ENCODE peak calls at places on chromosomes 5 and 9, in five cellular contexts. H, U, M, S and B are unnamed samples. For H3K27me3, the result is how much of the 10 kb centered on the place peaks cover.

GRCh38 chr5:151040211-151040747 is 19.9 kb downstream of the GPX3 start:
- DNase-seq in H (no peak), U (peak), M (peak), S (peak), B (no peak)

GRCh38 chr9:1094749-1095148 is 44.6 kb downstream of the DMRT2 start:
- DNase-seq in H (no peak), U (no peak), M (no peak), S (no peak), B (no peak)

GRCh38 chr5:123527190-123527589 is 15.2 kb downstream of the CSNK1G3 start:
- DNase-seq in H (no peak), U (no peak), M (no peak), S (no peak), B (no peak)

GRCh38 chr9:130240410-130241197 is 25.0 kb upstream of the HMCN2 start:
- DNase-seq in H (peak), U (peak), M (peak), S (peak), B (peak)

GRCh38 chr5:74538206-74538661 is 102.3 kb downstream of the ENC1 start:
- DNase-seq in H (peak), U (peak), M (peak), S (peak), B (peak)

GRCh38 chr5:137833463-137833862 is 34.2 kb upstream of the MYOT start:
- DNase-seq in H (no peak), U (no peak), M (peak), S (no peak), B (peak)

GRCh38 chr9:22649384-22649783 is 202.8 kb downstream of the DMRTA1 start:
- DNase-seq in H (no peak), U (no peak), M (peak), S (no peak), B (no peak)

GRCh38 chr5:142600611-142601360 is 85.1 kb downstream of the FGF1 start:
- DNase-seq in H (peak), U (peak), M (peak), S (peak), B (no peak)

GRCh38 chr5:78283105-78283504 is 11.4 kb downstream of the AP3B1 start:
- DNase-seq in H (no peak), U (no peak), M (no peak), S (no peak), B (no peak)

GRCh38 chr5:78724061-78724460 is 75.5 kb upstream of the LHFPL2 start:
- DNase-seq in H (no peak), U (no peak), M (no peak), S (no peak), B (no peak)

GRCh38 chr5:60102961-60103683 is 209.6 kb upstream of the PDE4D start:
- DNase-seq in H (no peak), U (no peak), M (peak), S (no peak), B (no peak)

GRCh38 chr5:107831612-107832395 is 161.1 kb upstream of the EFNA5 start:
- DNase-seq in H (no peak), U (no peak), M (peak), S (no peak), B (peak)

GRCh38 chr9:94623253-94623652 is 16.1 kb downstream of the FBP1 start:
- DNase-seq in H (no peak), U (peak), M (peak), S (no peak), B (peak)

GRCh38 chr9:5440426-5440825 is 2.7 kb upstream of the PLGRKT start:
- DNase-seq in H (no peak), U (no peak), M (no peak), S (no peak), B (no peak)

GRCh38 chr5:136769093-136769492 is 403.7 kb upstream of the TRPC7 start:
- DNase-seq in H (no peak), U (no peak), M (no peak), S (no peak), B (no peak)

GRCh38 chr5:178551059-178551458 is 39.1 kb downstream of the COL23A1 start:
- DNase-seq in H (no peak), U (no peak), M (peak), S (no peak), B (peak)

GRCh38 chr9:73038613-73039012 is 85.8 kb upstream of the ALDH1A1 start:
- DNase-seq in H (peak), U (peak), M (peak), S (peak), B (no peak)

GRCh38 chr5:1516615-1517601 is 6.9 kb downstream of the LPCAT1 start:
- DNase-seq in H (peak), U (peak), M (peak), S (peak), B (no peak)

GRCh38 chr5:180699042-180699441 is 40.8 kb downstream of the OR2Y1 start:
- DNase-seq in H (no peak), U (no peak), M (no peak), S (no peak), B (no peak)

GRCh38 chr9:135764731-135765130 is 62.7 kb downstream of the KCNT1 start:
- DNase-seq in H (no peak), U (no peak), M (no peak), S (no peak), B (no peak)
- H3K27me3 ChIP-seq in H (under half), U (under half), M (under half), S (under half), B (under half)

DNA sequence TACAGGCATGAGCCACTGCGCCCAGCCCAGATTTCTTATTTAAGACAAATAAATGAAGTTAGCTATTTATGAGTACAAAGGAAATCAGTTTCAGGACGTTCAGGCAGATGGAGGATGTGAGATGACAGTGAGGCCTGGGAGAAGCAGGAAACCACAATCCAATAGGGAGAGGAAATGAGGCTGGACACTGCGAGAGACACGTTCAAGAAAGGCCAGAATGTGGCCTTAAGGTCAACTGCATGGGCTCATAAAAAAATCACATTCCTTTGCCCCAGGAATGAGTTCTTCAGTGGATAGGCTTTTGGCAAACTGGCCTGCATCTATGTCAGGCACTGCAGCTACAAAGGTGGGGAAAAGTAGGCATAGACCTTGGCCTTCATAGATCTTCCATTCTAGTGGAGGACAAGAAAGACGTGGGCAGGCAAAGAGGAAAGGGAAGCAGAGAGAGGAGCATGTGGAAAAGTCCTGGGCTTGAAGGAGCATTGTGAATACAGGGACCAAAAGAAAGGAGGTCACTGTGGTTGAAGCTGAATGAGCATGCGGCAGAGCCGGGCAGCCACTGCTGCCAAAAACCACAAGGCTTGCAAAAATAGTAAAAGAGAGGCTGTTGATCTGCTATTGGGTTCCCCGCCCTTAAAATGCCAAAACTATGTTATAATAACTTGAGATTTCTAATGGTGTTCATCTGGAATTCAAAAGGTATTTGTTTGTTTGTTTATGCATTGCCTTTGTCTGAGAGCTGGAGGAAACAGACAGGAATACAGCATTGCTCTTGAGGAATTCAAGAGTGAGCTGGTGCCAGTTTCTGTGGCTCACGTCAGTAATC is 133.0 kb downstream of the GNA14 start:
- DNase-seq in H (peak), U (no peak), M (peak), S (no peak), B (no peak)
- H3K4me3 ChIP-seq in H (no peak), U (no peak), M (no peak), S (no peak), B (no peak)

GRCh38 chr5:145912019-145912418 is 24.4 kb upstream of the SH3RF2 start:
- DNase-seq in H (no peak), U (peak), M (no peak), S (no peak), B (peak)

GRCh38 chr5:145913701-145914100 is 22.7 kb upstream of the SH3RF2 start:
- DNase-seq in H (no peak), U (no peak), M (no peak), S (no peak), B (no peak)

GRCh38 chr5:145908206-145908945 is 28.0 kb upstream of the SH3RF2 start:
- DNase-seq in H (no peak), U (no peak), M (no peak), S (no peak), B (peak)

GRCh38 chr5:145912594-145912993 is 23.8 kb upstream of the SH3RF2 start:
- DNase-seq in H (no peak), U (no peak), M (no peak), S (no peak), B (no peak)

DNA sequence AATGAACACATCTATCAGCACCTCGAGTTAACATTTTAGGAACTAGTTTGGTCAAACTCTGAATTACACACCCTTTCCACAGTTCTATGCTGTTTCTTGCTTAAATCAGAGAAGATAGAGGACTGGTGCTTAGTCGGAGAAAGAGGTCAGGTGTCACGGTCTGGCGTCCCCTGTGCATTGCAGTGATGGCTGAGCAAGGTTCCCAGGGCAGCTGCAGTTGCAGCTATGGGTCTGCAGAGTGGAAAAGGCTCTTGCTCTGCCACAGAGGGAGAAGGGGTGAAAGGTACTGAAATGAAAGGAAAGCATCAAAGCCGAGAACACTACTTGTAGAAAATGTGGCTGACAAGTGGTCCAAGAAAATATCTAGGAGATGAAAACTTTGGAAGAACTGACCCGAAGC is 25.2 kb upstream of the SH3RF2 start:
- DNase-seq in H (no peak), U (no peak), M (no peak), S (no peak), B (no peak)
- H3K27me3 ChIP-seq in H (under half), U (under half), M (under half), S (under half), B (under half)

GRCh38 chr5:124743534-124744169 is 2.8 kb downstream of the ZNF608 start:
- DNase-seq in H (no peak), U (no peak), M (peak), S (no peak), B (peak)

GRCh38 chr5:124746252-124746915 is at the start of gene ZNF608:
- DNase-seq in H (no peak), U (no peak), M (peak), S (no peak), B (peak)

GRCh38 chr5:124746916-124747769 is 704 bp upstream of the ZNF608 start:
- DNase-seq in H (peak), U (peak), M (peak), S (peak), B (peak)

GRCh38 chr5:124744170-124744911 is 2.1 kb downstream of the ZNF608 start:
- DNase-seq in H (peak), U (peak), M (peak), S (peak), B (peak)

GRCh38 chr5:124745367-124746251 is 830 bp downstream of the ZNF608 start:
- DNase-seq in H (no peak), U (no peak), M (peak), S (no peak), B (peak)
- H3K4me3 ChIP-seq in H (peak), U (peak), M (peak), S (peak), B (peak)

DNA sequence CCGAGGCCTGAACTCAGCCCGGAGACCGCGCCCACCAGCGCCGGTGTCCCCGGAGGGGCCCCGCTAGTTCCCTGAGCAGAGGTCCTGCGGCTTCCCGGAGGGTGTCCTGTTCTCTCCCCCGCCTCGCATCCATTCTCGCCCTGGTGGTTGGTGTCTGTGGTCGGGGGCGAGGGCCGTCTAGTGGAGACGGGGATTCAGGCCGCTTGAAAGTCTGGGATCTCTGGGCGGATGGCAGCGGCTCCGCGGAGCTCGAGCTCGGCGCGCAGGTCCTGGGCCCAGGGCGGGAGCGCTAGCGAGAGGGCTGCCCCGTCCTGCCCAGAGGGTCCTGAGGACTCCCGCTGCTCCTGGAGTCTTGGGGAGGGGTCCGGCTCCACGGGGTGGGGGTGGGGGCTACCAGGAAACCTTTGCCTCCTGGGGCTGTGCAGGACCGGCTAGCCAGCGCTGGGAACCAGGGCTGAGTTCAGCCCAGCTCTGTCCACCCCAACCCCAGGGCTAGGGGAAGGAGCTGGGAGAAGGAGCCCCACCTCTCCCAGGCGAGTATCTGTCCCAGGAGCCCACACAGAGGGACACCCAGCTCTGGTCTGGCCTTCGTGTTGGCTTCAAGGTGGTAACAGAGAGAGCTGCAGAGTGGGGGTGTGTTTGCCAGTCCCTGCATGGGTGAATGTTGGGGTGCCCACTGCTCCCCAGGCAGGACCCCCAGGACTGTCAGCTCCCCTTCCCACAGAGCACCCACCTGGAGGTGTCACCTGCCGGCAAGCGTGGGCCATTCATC is 4.0 kb downstream of the TOR4A start:
- DNase-seq in H (peak), U (no peak), M (no peak), S (no peak), B (no peak)
- H3K27me3 ChIP-seq in H (under half), U (under half), M (under half), S (under half), B (under half)

DNA sequence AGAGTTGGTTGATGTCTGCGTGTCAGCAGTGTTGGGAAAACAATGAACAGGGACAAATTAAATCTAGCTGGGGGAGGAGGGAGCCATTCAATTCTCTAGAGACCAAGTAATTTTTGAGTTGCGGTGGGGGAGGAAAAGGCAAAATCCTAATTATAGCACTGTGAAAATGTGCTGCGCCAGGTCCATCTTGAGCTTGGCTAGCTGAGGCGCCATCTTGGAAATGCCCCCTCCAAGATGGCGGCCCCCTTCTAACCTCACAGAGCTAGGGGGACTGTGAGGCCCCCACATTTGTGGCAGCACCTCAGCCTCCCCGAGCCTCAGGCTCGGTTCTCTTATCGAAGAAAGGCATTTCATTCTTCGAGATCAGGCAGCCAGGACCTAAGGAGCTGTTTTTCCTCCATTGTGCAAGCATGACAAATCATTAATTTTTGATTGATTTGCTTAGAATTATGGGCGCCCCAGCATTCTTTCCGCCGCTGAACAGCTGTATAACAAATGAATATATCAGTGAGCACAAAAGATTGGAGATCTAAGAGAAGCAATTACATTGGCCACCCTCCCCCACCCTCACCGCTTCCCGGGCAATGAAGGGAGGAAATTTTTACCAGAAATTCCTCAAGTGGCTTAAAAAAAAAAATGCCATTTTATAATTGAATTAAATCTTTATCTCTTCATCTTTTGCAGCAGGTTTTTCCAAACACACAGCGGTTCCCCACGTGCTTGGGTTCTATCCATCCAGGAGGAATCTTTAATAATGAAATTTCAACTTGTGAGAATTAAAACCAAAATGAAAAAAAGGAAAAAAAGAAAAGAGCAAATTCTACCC is 88.0 kb downstream of the ZNF618 start:
- DNase-seq in H (no peak), U (no peak), M (peak), S (no peak), B (no peak)
- H3K4me3 ChIP-seq in H (no peak), U (no peak), M (no peak), S (no peak), B (no peak)

GRCh38 chr5:171312129-171312819 is 3.2 kb downstream of the TLX3 start:
- DNase-seq in H (no peak), U (no peak), M (no peak), S (no peak), B (no peak)

GRCh38 chr5:171310334-171310815 is 1.3 kb downstream of the TLX3 start:
- DNase-seq in H (no peak), U (no peak), M (no peak), S (no peak), B (no peak)

GRCh38 chr5:171310816-171311697 is 2.0 kb downstream of the TLX3 start:
- DNase-seq in H (no peak), U (no peak), M (no peak), S (no peak), B (no peak)

GRCh38 chr5:171313481-171314206 is 4.6 kb downstream of the TLX3 start:
- DNase-seq in H (no peak), U (no peak), M (no peak), S (no peak), B (no peak)

GRCh38 chr5:171311698-171312083 is 2.6 kb downstream of the TLX3 start:
- DNase-seq in H (no peak), U (no peak), M (no peak), S (no peak), B (no peak)
- H3K27me3 ChIP-seq in H (under half), U (under half), M (half or more), S (half or more), B (half or more)

DNA sequence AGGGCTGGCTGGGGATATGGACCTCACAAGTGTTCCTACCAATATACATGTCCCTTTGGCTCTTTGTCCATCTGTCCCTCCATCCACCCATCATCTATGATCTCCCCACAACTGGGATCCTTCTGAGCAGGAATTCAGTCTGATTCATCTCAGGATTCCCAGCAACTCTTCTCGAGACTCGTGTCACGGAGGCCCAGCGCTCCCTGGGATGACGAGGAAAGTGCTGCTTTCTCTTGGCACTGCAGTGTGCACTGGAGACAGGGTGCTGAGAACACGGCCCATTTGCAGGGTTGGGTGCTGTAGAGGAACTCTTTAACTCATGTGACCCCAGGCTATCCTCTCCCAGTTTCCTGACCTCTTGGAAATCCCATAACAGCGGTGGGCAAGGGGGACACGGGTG is 72.9 kb downstream of the ANGPTL2 start:
- DNase-seq in H (no peak), U (no peak), M (peak), S (no peak), B (no peak)
- H3K4me3 ChIP-seq in H (no peak), U (no peak), M (no peak), S (no peak), B (no peak)

DNA sequence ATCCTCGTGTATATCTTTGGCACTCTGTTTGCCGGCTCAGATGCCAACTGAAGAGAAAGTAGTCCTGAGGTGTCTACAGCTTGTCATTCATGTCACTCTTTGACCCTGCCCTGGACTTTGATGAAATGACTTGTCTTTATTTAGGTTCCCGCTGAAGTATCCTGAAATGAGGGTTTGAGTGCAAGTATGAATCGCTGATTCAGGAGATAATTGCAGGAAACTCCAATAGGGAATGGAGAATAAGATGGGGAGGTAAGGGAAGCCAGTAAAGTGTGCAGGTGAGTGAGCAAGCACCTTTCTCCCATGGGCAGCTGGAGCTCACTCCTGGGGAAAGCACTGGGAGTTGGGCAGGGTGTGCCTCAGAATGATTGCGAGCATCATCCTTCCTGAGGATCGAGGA is 50.3 kb upstream of the ZFR start:
- DNase-seq in H (no peak), U (no peak), M (no peak), S (no peak), B (no peak)
- H3K27me3 ChIP-seq in H (under half), U (under half), M (under half), S (under half), B (under half)